ENCODE peak calls at places on chromosomes 5 and 9, in ten cellular contexts. B is aorta, N is MM.1S, U is SJCRH30, Q is substantia nigra, S is EH, I is fibroblast of the conjunctiva, M is OCI-LY7, C is cardiac muscle cell, R is left lung. K is an unnamed sample.

GRCh38 chr9:120345379-120345778 is 234.6 kb downstream of the CDK5RAP2 start:
- DNase-seq in B (no peak), N (no peak), U (no peak), Q (no peak), S (no peak), I (no peak), M (no peak), C (no peak), R (no peak), K (no peak)

GRCh38 chr9:97735070-97735600 is 38.0 kb upstream of the XPA start:
- DNase-seq in B (no peak), N (no peak), U (no peak), Q (no peak), S (no peak), I (no peak), M (no peak), C (no peak), R (no peak), K (no peak)

GRCh38 chr5:126195410-126196100 is 227.7 kb upstream of the GRAMD2B start:
- DNase-seq in B (no peak), N (no peak), U (no peak), Q (no peak), S (no peak), I (no peak), M (no peak), C (no peak), R (no peak), K (no peak)

GRCh38 chr5:170393235-170393634 is 4.1 kb upstream of the KCNMB1 start:
- DNase-seq in B (no peak), N (peak), U (no peak), Q (no peak), S (peak), I (no peak), M (no peak), C (no peak), R (no peak), K (no peak)

GRCh38 chr5:172115541-172115982 is 72.5 kb downstream of the STK10 start:
- DNase-seq in B (no peak), N (no peak), U (no peak), Q (no peak), S (no peak), I (no peak), M (peak), C (no peak), R (peak), K (no peak)

GRCh38 chr5:69265931-69266330 is 31.2 kb downstream of the CDK7 start:
- DNase-seq in B (no peak), N (no peak), U (peak), Q (no peak), S (peak), I (no peak), M (peak), C (no peak), R (no peak), K (no peak)

GRCh38 chr5:129481161-129481560 is 21.1 kb downstream of the ADAMTS19 start:
- DNase-seq in B (no peak), N (no peak), U (no peak), Q (no peak), S (no peak), I (no peak), M (no peak), C (no peak), R (no peak), K (no peak)

GRCh38 chr9:10265102-10265708 is 347.6 kb downstream of the PTPRD start:
- DNase-seq in B (no peak), N (no peak), U (peak), Q (no peak), S (no peak), I (no peak), M (no peak), C (peak), R (no peak), K (no peak)

GRCh38 chr5:83220331-83220730 is 143.0 kb downstream of the XRCC4 start:
- DNase-seq in B (no peak), N (no peak), U (peak), Q (no peak), S (peak), I (no peak), M (no peak), C (no peak), R (no peak), K (no peak)

GRCh38 chr9:93132946-93133640 is 958 bp downstream of the NINJ1 start:
- DNase-seq in B (peak), N (no peak), U (peak), Q (peak), S (peak), I (no peak), M (no peak), C (peak), R (no peak), K (no peak)

GRCh38 chr5:180784497-180785097 is 18.0 kb downstream of the MGAT1 start:
- DNase-seq in B (peak), N (peak), U (peak), Q (peak), S (peak), I (peak), M (peak), C (peak), R (peak), K (peak)

GRCh38 chr5:55241756-55242155 is 8.3 kb upstream of the CCNO start:
- DNase-seq in B (no peak), N (no peak), U (no peak), Q (no peak), S (no peak), I (no peak), M (no peak), C (no peak), R (no peak), K (no peak)

GRCh38 chr5:74054139-74054538 is 428.1 kb downstream of the ARHGEF28 start:
- DNase-seq in B (no peak), N (no peak), U (no peak), Q (no peak), S (no peak), I (no peak), M (no peak), C (no peak), R (no peak), K (no peak)

GRCh38 chr9:2336055-2336454 is 285.5 kb upstream of the VLDLR start:
- DNase-seq in B (no peak), N (no peak), U (peak), Q (no peak), S (peak), I (no peak), M (no peak), C (peak), R (no peak), K (peak)

GRCh38 chr9:105503873-105504272 is 54.1 kb upstream of the FKTN start:
- DNase-seq in B (no peak), N (peak), U (no peak), Q (no peak), S (peak), I (no peak), M (no peak), C (peak), R (no peak), K (no peak)

GRCh38 chr9:134570151-134570621 is 71.4 kb upstream of the COL5A1 start:
- DNase-seq in B (no peak), N (no peak), U (peak), Q (no peak), S (no peak), I (no peak), M (no peak), C (no peak), R (peak), K (no peak)

GRCh38 chr9:32844259-32844658 is 60.9 kb downstream of the TMEM215 start:
- DNase-seq in B (no peak), N (no peak), U (no peak), Q (no peak), S (no peak), I (no peak), M (no peak), C (no peak), R (no peak), K (no peak)

GRCh38 chr5:127094161-127094560 is 20.9 kb upstream of the C5orf63 start:
- DNase-seq in B (no peak), N (no peak), U (peak), Q (no peak), S (no peak), I (no peak), M (no peak), C (no peak), R (no peak), K (no peak)

GRCh38 chr5:150662731-150663516 is 1.9 kb downstream of the MYOZ3 start:
- DNase-seq in B (peak), N (no peak), U (no peak), Q (no peak), S (no peak), I (no peak), M (no peak), C (no peak), R (no peak), K (no peak)

GRCh38 chr9:21294904-21295538 is 10.1 kb downstream of the IFNA5 start:
- DNase-seq in B (no peak), N (peak), U (no peak), Q (no peak), S (no peak), I (no peak), M (no peak), C (no peak), R (no peak), K (no peak)

GRCh38 chr5:161382702-161383101 is 163.8 kb downstream of the GABRB2 start:
- DNase-seq in B (no peak), N (no peak), U (no peak), Q (no peak), S (no peak), I (no peak), M (no peak), C (no peak), R (no peak), K (no peak)

GRCh38 chr5:98798371-98798770 is 24.9 kb downstream of the RGMB start:
- DNase-seq in B (no peak), N (no peak), U (no peak), Q (no peak), S (no peak), I (no peak), M (no peak), C (no peak), R (no peak), K (no peak)

GRCh38 chr5:168707646-168708300 is 128.6 kb upstream of the PANK3 start:
- DNase-seq in B (no peak), N (no peak), U (no peak), Q (no peak), S (no peak), I (no peak), M (no peak), C (no peak), R (no peak), K (no peak)

GRCh38 chr5:68680376-68680775 is 413.4 kb upstream of the SLC30A5 start:
- DNase-seq in B (no peak), N (no peak), U (no peak), Q (no peak), S (peak), I (peak), M (no peak), C (peak), R (no peak), K (no peak)

GRCh38 chr5:83093692-83094091 is 16.3 kb downstream of the XRCC4 start:
- DNase-seq in B (no peak), N (no peak), U (no peak), Q (no peak), S (no peak), I (no peak), M (no peak), C (no peak), R (no peak), K (no peak)

K was measured in GM12891.